ENCODE peak calls at places on chromosomes 1 and 21, in four cellular contexts. P, K, A and R are unnamed samples.

GRCh38 chr1:111878649-111879048 is 110.8 kb downstream of the KCND3 start:
- DNase-seq in P (no peak), K (no peak), A (no peak), R (no peak)

GRCh38 chr1:87202922-87203655 is 125.6 kb upstream of the LMO4 start:
- DNase-seq in P (no peak), K (no peak), A (no peak), R (no peak)

GRCh38 chr1:83043192-83043591 is 955.7 kb downstream of the TTLL7 start:
- DNase-seq in P (no peak), K (no peak), A (no peak), R (no peak)

GRCh38 chr21:33640697-33641338 is 723 bp downstream of the CRYZL1 start:
- DNase-seq in P (no peak), K (peak; percentile 45), A (peak; percentile 29), R (peak; percentile 47)

GRCh38 chr21:37207441-37208009 is 59.6 kb downstream of the VPS26C start:
- DNase-seq in P (no peak), K (peak; percentile 16), A (peak; percentile 36), R (no peak)

GRCh38 chr1:222889445-222889844 is 74.6 kb downstream of the DISP1 start:
- DNase-seq in P (no peak), K (peak; percentile 17), A (no peak), R (no peak)

GRCh38 chr1:90347366-90347765 is 352.5 kb downstream of the ZNF326 start:
- DNase-seq in P (no peak), K (no peak), A (no peak), R (no peak)

GRCh38 chr1:206814716-206815341 is 42.5 kb upstream of the IL10 start:
- DNase-seq in P (peak; percentile 61), K (peak; percentile 46), A (no peak), R (no peak)

GRCh38 chr1:230350208-230350921 is 75.8 kb downstream of the PGBD5 start:
- DNase-seq in P (no peak), K (peak; percentile 11), A (no peak), R (no peak)

GRCh38 chr1:31593770-31594632 is 17.7 kb downstream of the TINAGL1 start:
- DNase-seq in P (peak; percentile 76), K (peak; percentile 61), A (peak; percentile 82), R (peak; percentile 87)